ENCODE peak calls at places on chromosomes 4 and X, in five cellular contexts. One of them, this sample, is unnamed.

GRCh38 chr4:84583871-84584373 is 995 bp downstream of the CDS1 start:
- DNase-seq in GM13977: peak
- DNase-seq in posterior vena cava: no peak
- DNase-seq in ascending aorta: no peak
- DNase-seq in tibial artery: no peak
- DNase-seq in this sample: peak

GRCh38 chr4:162683659-162684370 is 482.9 kb downstream of the NAF1 start:
- DNase-seq in GM13977: no peak
- DNase-seq in ascending aorta: no peak
- DNase-seq in tibial artery: no peak
- DNase-seq in posterior vena cava: no peak
- DNase-seq in this sample: no peak

GRCh38 chrX:28391528-28391927 is 195.7 kb upstream of the IL1RAPL1 start:
- DNase-seq in posterior vena cava: no peak
- DNase-seq in GM13977: no peak
- DNase-seq in ascending aorta: no peak
- DNase-seq in tibial artery: no peak
- DNase-seq in this sample: no peak

GRCh38 chr4:104524591-104524990 is 29.9 kb upstream of the CXXC4 start:
- DNase-seq in posterior vena cava: no peak
- DNase-seq in ascending aorta: no peak
- DNase-seq in tibial artery: no peak
- DNase-seq in GM13977: no peak
- DNase-seq in this sample: no peak

GRCh38 chr4:107870916-107871786 is 46.4 kb downstream of the SGMS2 start:
- DNase-seq in ascending aorta: no peak
- DNase-seq in tibial artery: no peak
- DNase-seq in GM13977: no peak
- DNase-seq in posterior vena cava: no peak
- DNase-seq in this sample: no peak

GRCh38 chr4:46390353-46391058 is 578 bp upstream of the GABRA2 start:
- DNase-seq in GM13977: no peak
- DNase-seq in posterior vena cava: no peak
- DNase-seq in tibial artery: no peak
- DNase-seq in ascending aorta: no peak
- DNase-seq in this sample: peak

GRCh38 chrX:129318375-129318774 is 204.9 kb downstream of the SMARCA1 start:
- DNase-seq in tibial artery: no peak
- DNase-seq in posterior vena cava: no peak
- DNase-seq in ascending aorta: no peak
- DNase-seq in GM13977: peak
- DNase-seq in this sample: peak

GRCh38 chrX:130915302-130915701 is 12.3 kb upstream of the ENOX2 start:
- DNase-seq in ascending aorta: no peak
- DNase-seq in tibial artery: no peak
- DNase-seq in posterior vena cava: no peak
- DNase-seq in GM13977: no peak
- DNase-seq in this sample: no peak

GRCh38 chr4:94941706-94942105 is 184.0 kb downstream of the BMPR1B start:
- DNase-seq in GM13977: no peak
- DNase-seq in ascending aorta: no peak
- DNase-seq in tibial artery: no peak
- DNase-seq in posterior vena cava: no peak
- DNase-seq in this sample: no peak

GRCh38 chr4:55866290-55866907 is 13.0 kb downstream of the EXOC1 start:
- DNase-seq in tibial artery: no peak
- DNase-seq in ascending aorta: no peak
- DNase-seq in posterior vena cava: no peak
- DNase-seq in GM13977: no peak
- DNase-seq in this sample: peak

GRCh38 chr4:87093443-87094123 is 126.8 kb downstream of the KLHL8 start:
- DNase-seq in tibial artery: no peak
- DNase-seq in GM13977: peak
- DNase-seq in ascending aorta: no peak
- DNase-seq in posterior vena cava: no peak
- DNase-seq in this sample: peak

GRCh38 chr4:168696828-168697227 is 200.0 kb downstream of the PALLD start:
- DNase-seq in ascending aorta: no peak
- DNase-seq in posterior vena cava: no peak
- DNase-seq in tibial artery: no peak
- DNase-seq in GM13977: no peak
- DNase-seq in this sample: no peak

GRCh38 chrX:49192722-49193328 is 6.7 kb upstream of the PRICKLE3 start:
- DNase-seq in GM13977: no peak
- DNase-seq in posterior vena cava: no peak
- DNase-seq in tibial artery: no peak
- DNase-seq in ascending aorta: no peak
- DNase-seq in this sample: no peak

This sample was measured in GM13976.